ENCODE peak calls at places on chromosomes 13 and 19, in four cellular contexts. One of them, this sample, is unnamed.

GRCh38 chr13:32134241-32134801 is 102.7 kb downstream of the FRY start:
- DNase-seq in naive thymus-derived CD8-positive, alpha-beta T cell: no peak
- DNase-seq in NCI-H510A treated with DMSO at 0.1 percent for 48 hours: no peak
- DNase-seq in WTC11: no peak
- DNase-seq in this sample: no peak

GRCh38 chr13:48235100-48235813 is 2.3 kb downstream of the ITM2B start:
- DNase-seq in naive thymus-derived CD8-positive, alpha-beta T cell: no peak
- DNase-seq in NCI-H510A treated with DMSO at 0.1 percent for 48 hours: no peak
- DNase-seq in WTC11: no peak
- DNase-seq in this sample: no peak

GRCh38 chr13:73809561-73809960 is 324.6 kb downstream of the KLF12 start:
- DNase-seq in naive thymus-derived CD8-positive, alpha-beta T cell: no peak
- DNase-seq in NCI-H510A treated with DMSO at 0.1 percent for 48 hours: no peak
- DNase-seq in WTC11: no peak
- DNase-seq in this sample: no peak

GRCh38 chr19:40433391-40434216 is 7.8 kb upstream of the SERTAD1 start:
- DNase-seq in naive thymus-derived CD8-positive, alpha-beta T cell: peak
- DNase-seq in NCI-H510A treated with DMSO at 0.1 percent for 48 hours: peak
- DNase-seq in WTC11: peak
- DNase-seq in this sample: peak

GRCh38 chr19:10895920-10896319 is 24.6 kb downstream of the CARM1 start:
- DNase-seq in naive thymus-derived CD8-positive, alpha-beta T cell: no peak
- DNase-seq in NCI-H510A treated with DMSO at 0.1 percent for 48 hours: no peak
- DNase-seq in WTC11: peak
- DNase-seq in this sample: no peak

GRCh38 chr13:29496241-29496712 is 99.2 kb downstream of the SLC7A1 start:
- DNase-seq in naive thymus-derived CD8-positive, alpha-beta T cell: no peak
- DNase-seq in NCI-H510A treated with DMSO at 0.1 percent for 48 hours: no peak
- DNase-seq in WTC11: no peak
- DNase-seq in this sample: no peak

GRCh38 chr19:2405256-2405655 is 22.1 kb downstream of the TIMM13 start:
- DNase-seq in naive thymus-derived CD8-positive, alpha-beta T cell: no peak
- DNase-seq in NCI-H510A treated with DMSO at 0.1 percent for 48 hours: no peak
- DNase-seq in WTC11: no peak
- DNase-seq in this sample: no peak

GRCh38 chr13:102487330-102487729 is 85.5 kb upstream of the FGF14 start:
- DNase-seq in naive thymus-derived CD8-positive, alpha-beta T cell: no peak
- DNase-seq in NCI-H510A treated with DMSO at 0.1 percent for 48 hours: no peak
- DNase-seq in WTC11: no peak
- DNase-seq in this sample: no peak

GRCh38 chr13:102770435-102770834 is 3.2 kb downstream of the TEX30 start:
- DNase-seq in naive thymus-derived CD8-positive, alpha-beta T cell: no peak
- DNase-seq in NCI-H510A treated with DMSO at 0.1 percent for 48 hours: no peak
- DNase-seq in WTC11: no peak
- DNase-seq in this sample: no peak

GRCh38 chr19:50567052-50567841 is 988 bp downstream of the LRRC4B start:
- DNase-seq in naive thymus-derived CD8-positive, alpha-beta T cell: no peak
- DNase-seq in NCI-H510A treated with DMSO at 0.1 percent for 48 hours: no peak
- DNase-seq in WTC11: no peak
- DNase-seq in this sample: no peak

GRCh38 chr19:49746206-49746958 is 16.7 kb downstream of the TSKS start:
- DNase-seq in naive thymus-derived CD8-positive, alpha-beta T cell: peak
- DNase-seq in NCI-H510A treated with DMSO at 0.1 percent for 48 hours: no peak
- DNase-seq in WTC11: peak
- DNase-seq in this sample: peak

GRCh38 chr19:46515879-46516350 is 20.2 kb upstream of the PNMA8B start:
- DNase-seq in naive thymus-derived CD8-positive, alpha-beta T cell: no peak
- DNase-seq in NCI-H510A treated with DMSO at 0.1 percent for 48 hours: peak
- DNase-seq in WTC11: no peak
- DNase-seq in this sample: no peak

GRCh38 chr13:50393641-50394040 is 378.4 kb downstream of the KCNRG start:
- DNase-seq in naive thymus-derived CD8-positive, alpha-beta T cell: no peak
- DNase-seq in NCI-H510A treated with DMSO at 0.1 percent for 48 hours: peak
- DNase-seq in WTC11: peak
- DNase-seq in this sample: no peak

GRCh38 chr13:77928909-77929308 is 10.3 kb upstream of the EDNRB start:
- DNase-seq in naive thymus-derived CD8-positive, alpha-beta T cell: no peak
- DNase-seq in NCI-H510A treated with DMSO at 0.1 percent for 48 hours: no peak
- DNase-seq in WTC11: no peak
- DNase-seq in this sample: no peak

GRCh38 chr13:46367622-46368327 is 19.3 kb downstream of the RUBCNL start:
- DNase-seq in naive thymus-derived CD8-positive, alpha-beta T cell: no peak
- DNase-seq in NCI-H510A treated with DMSO at 0.1 percent for 48 hours: no peak
- DNase-seq in WTC11: no peak
- DNase-seq in this sample: no peak

GRCh38 chr13:40187324-40187795 is 479.1 kb downstream of the FOXO1 start:
- DNase-seq in naive thymus-derived CD8-positive, alpha-beta T cell: peak
- DNase-seq in NCI-H510A treated with DMSO at 0.1 percent for 48 hours: no peak
- DNase-seq in WTC11: no peak
- DNase-seq in this sample: no peak

GRCh38 chr19:21569497-21569870 is 64.1 kb downstream of the ZNF429 start:
- DNase-seq in naive thymus-derived CD8-positive, alpha-beta T cell: peak
- DNase-seq in NCI-H510A treated with DMSO at 0.1 percent for 48 hours: no peak
- DNase-seq in WTC11: no peak
- DNase-seq in this sample: no peak

GRCh38 chr13:50679321-50679720 is 164.2 kb downstream of the DLEU7 start:
- DNase-seq in naive thymus-derived CD8-positive, alpha-beta T cell: no peak
- DNase-seq in NCI-H510A treated with DMSO at 0.1 percent for 48 hours: no peak
- DNase-seq in WTC11: no peak
- DNase-seq in this sample: no peak

GRCh38 chr19:17333611-17334413 is 843 bp downstream of the ANO8 start:
- DNase-seq in naive thymus-derived CD8-positive, alpha-beta T cell: peak
- DNase-seq in NCI-H510A treated with DMSO at 0.1 percent for 48 hours: peak
- DNase-seq in WTC11: peak
- DNase-seq in this sample: no peak

GRCh38 chr13:98466634-98467236 is 110.2 kb downstream of the STK24 start:
- DNase-seq in naive thymus-derived CD8-positive, alpha-beta T cell: no peak
- DNase-seq in NCI-H510A treated with DMSO at 0.1 percent for 48 hours: no peak
- DNase-seq in WTC11: peak
- DNase-seq in this sample: peak

GRCh38 chr13:99313473-99313872 is 6.3 kb upstream of the GPR183 start:
- DNase-seq in naive thymus-derived CD8-positive, alpha-beta T cell: no peak
- DNase-seq in NCI-H510A treated with DMSO at 0.1 percent for 48 hours: no peak
- DNase-seq in WTC11: no peak
- DNase-seq in this sample: no peak

GRCh38 chr13:94588575-94588974 is 7.4 kb downstream of the TGDS start:
- DNase-seq in naive thymus-derived CD8-positive, alpha-beta T cell: no peak
- DNase-seq in NCI-H510A treated with DMSO at 0.1 percent for 48 hours: no peak
- DNase-seq in WTC11: no peak
- DNase-seq in this sample: no peak

GRCh38 chr13:20258208-20258962 is 26.3 kb upstream of the GJB6 start:
- DNase-seq in naive thymus-derived CD8-positive, alpha-beta T cell: no peak
- DNase-seq in NCI-H510A treated with DMSO at 0.1 percent for 48 hours: no peak
- DNase-seq in WTC11: no peak
- DNase-seq in this sample: no peak

GRCh38 chr19:17394891-17395415 is 957 bp upstream of the CCDC194 start:
- DNase-seq in naive thymus-derived CD8-positive, alpha-beta T cell: no peak
- DNase-seq in NCI-H510A treated with DMSO at 0.1 percent for 48 hours: peak
- DNase-seq in WTC11: peak
- DNase-seq in this sample: no peak

GRCh38 chr19:17610384-17610783 is 54.9 kb downstream of the COLGALT1 start:
- DNase-seq in naive thymus-derived CD8-positive, alpha-beta T cell: no peak
- DNase-seq in NCI-H510A treated with DMSO at 0.1 percent for 48 hours: no peak
- DNase-seq in WTC11: no peak
- DNase-seq in this sample: no peak

GRCh38 chr19:7311911-7312310 is 17.7 kb upstream of the INSR start:
- DNase-seq in naive thymus-derived CD8-positive, alpha-beta T cell: no peak
- DNase-seq in NCI-H510A treated with DMSO at 0.1 percent for 48 hours: no peak
- DNase-seq in WTC11: no peak
- DNase-seq in this sample: no peak

GRCh38 chr19:29665826-29666633 is 769 bp downstream of the PLEKHF1 start:
- DNase-seq in naive thymus-derived CD8-positive, alpha-beta T cell: no peak
- DNase-seq in NCI-H510A treated with DMSO at 0.1 percent for 48 hours: no peak
- DNase-seq in WTC11: peak
- DNase-seq in this sample: peak

GRCh38 chr13:75715598-75716523 is 79.7 kb downstream of the LMO7 start:
- DNase-seq in naive thymus-derived CD8-positive, alpha-beta T cell: no peak
- DNase-seq in NCI-H510A treated with DMSO at 0.1 percent for 48 hours: no peak
- DNase-seq in WTC11: no peak
- DNase-seq in this sample: no peak

GRCh38 chr19:13842294-13843103 is 34.4 kb upstream of the NANOS3 start:
- DNase-seq in naive thymus-derived CD8-positive, alpha-beta T cell: peak
- DNase-seq in NCI-H510A treated with DMSO at 0.1 percent for 48 hours: peak
- DNase-seq in WTC11: peak
- DNase-seq in this sample: peak

GRCh38 chr13:108560092-108560491 is 69.3 kb upstream of the MYO16 start:
- DNase-seq in naive thymus-derived CD8-positive, alpha-beta T cell: no peak
- DNase-seq in NCI-H510A treated with DMSO at 0.1 percent for 48 hours: no peak
- DNase-seq in WTC11: no peak
- DNase-seq in this sample: no peak

GRCh38 chr13:75345191-75345590 is 136.8 kb downstream of the TBC1D4 start:
- DNase-seq in naive thymus-derived CD8-positive, alpha-beta T cell: no peak
- DNase-seq in NCI-H510A treated with DMSO at 0.1 percent for 48 hours: no peak
- DNase-seq in WTC11: no peak
- DNase-seq in this sample: no peak

GRCh38 chr13:45545686-45546409 is 69.7 kb downstream of the ERICH6B start:
- DNase-seq in naive thymus-derived CD8-positive, alpha-beta T cell: no peak
- DNase-seq in NCI-H510A treated with DMSO at 0.1 percent for 48 hours: no peak
- DNase-seq in WTC11: no peak
- DNase-seq in this sample: no peak

GRCh38 chr19:17075860-17076538 is 422 bp downstream of the MYO9B start:
- DNase-seq in naive thymus-derived CD8-positive, alpha-beta T cell: peak
- DNase-seq in NCI-H510A treated with DMSO at 0.1 percent for 48 hours: peak
- DNase-seq in WTC11: no peak
- DNase-seq in this sample: peak

GRCh38 chr13:62358646-62358932 is 942.9 kb upstream of the PCDH20 start:
- DNase-seq in naive thymus-derived CD8-positive, alpha-beta T cell: no peak
- DNase-seq in NCI-H510A treated with DMSO at 0.1 percent for 48 hours: no peak
- DNase-seq in WTC11: no peak
- DNase-seq in this sample: no peak

GRCh38 chr19:34500656-34501120 is 19.1 kb downstream of the WTIP start:
- DNase-seq in naive thymus-derived CD8-positive, alpha-beta T cell: no peak
- DNase-seq in NCI-H510A treated with DMSO at 0.1 percent for 48 hours: no peak
- DNase-seq in WTC11: peak
- DNase-seq in this sample: no peak

GRCh38 chr13:20968745-20969144 is 66.2 kb upstream of the XPO4 start:
- DNase-seq in naive thymus-derived CD8-positive, alpha-beta T cell: no peak
- DNase-seq in NCI-H510A treated with DMSO at 0.1 percent for 48 hours: no peak
- DNase-seq in WTC11: no peak
- DNase-seq in this sample: no peak

This sample was measured in left colon.